ENCODE peak calls at places on chromosomes 16 and 17, in nine cellular contexts. C is mesendoderm; U is stimulated activated CD4-positive, alpha-beta T cell treated with anti-CD3 and anti-CD28 coated beads, Interleukin-2, amount 100 ng/mL, for 24 hours; A is germinal center; B is upper lobe of left lung; X is HCT116; J is GM12865; V is GM23338; K is A673. L is an unnamed sample.

GRCh38 chr17:81537856-81538555 is 9.8 kb downstream of the FSCN2 start:
- DNase-seq in C (no peak), A (no peak), V (no peak), B (peak; percentile 77), X (no peak), K (no peak), J (no peak), U (no peak), L (no peak)

GRCh38 chr16:67779256-67780014 is 26.9 kb downstream of the RANBP10 start:
- DNase-seq in B (no peak), V (no peak), X (no peak), K (no peak), C (no peak), J (peak; percentile 11), U (no peak), A (no peak), L (no peak)

GRCh38 chr17:62075308-62075815 is 10.3 kb upstream of the MED13 start:
- DNase-seq in A (no peak), K (no peak), X (no peak), J (peak; percentile 20), U (no peak), V (no peak), C (no peak), B (no peak), L (no peak)

GRCh38 chr17:42118545-42118944 is 2.6 kb downstream of the KAT2A start:
- DNase-seq in J (peak; percentile 65), U (peak; percentile 55), X (peak; percentile 13), B (no peak), A (peak; percentile 59), K (peak; percentile 15), V (peak; percentile 76), C (peak; percentile 57), L (no peak)

GRCh38 chr17:44374306-44375195 is 10.9 kb upstream of the FAM171A2 start:
- DNase-seq in A (no peak), X (no peak), U (no peak), V (peak; percentile 85), B (peak; percentile 85), J (no peak), C (peak; percentile 90), K (no peak), L (no peak)

GRCh38 chr17:67221062-67221998 is 23.7 kb downstream of the HELZ start:
- DNase-seq in J (peak; percentile 63), K (peak; percentile 80), U (no peak), X (peak; percentile 40), B (no peak), A (peak; percentile 53), C (peak; percentile 53), V (peak; percentile 54), L (no peak)

GRCh38 chr17:75693500-75694481 is 26.7 kb downstream of the SAP30BP start:
- DNase-seq in X (peak; percentile 76), B (peak; percentile 34), A (no peak), C (peak; percentile 79), V (peak; percentile 15), K (peak; percentile 93), U (no peak), J (no peak), L (no peak)

GRCh38 chr16:4058386-4058785 is 57.9 kb downstream of the ADCY9 start:
- DNase-seq in X (no peak), K (no peak), B (no peak), V (no peak), J (no peak), C (no peak), A (no peak), U (no peak), L (no peak)

GRCh38 chr17:65145743-65146142 is 8.6 kb downstream of the RGS9 start:
- DNase-seq in C (no peak), J (no peak), B (no peak), U (no peak), V (no peak), K (no peak), A (no peak), X (no peak), L (no peak)

GRCh38 chr17:39651908-39652634 is 13.1 kb upstream of the TCAP start:
- DNase-seq in C (no peak), U (no peak), X (no peak), K (no peak), B (no peak), J (no peak), A (no peak), V (no peak), L (no peak)

GRCh38 chr17:41013606-41014005 is 4.7 kb upstream of the KRTAP3-1 start:
- DNase-seq in X (no peak), A (no peak), V (no peak), B (no peak), K (peak; percentile 10), U (no peak), C (peak; percentile 31), J (no peak), L (no peak)

GRCh38 chr16:52497067-52497816 is 49.7 kb downstream of the TOX3 start:
- DNase-seq in C (no peak), V (no peak), J (no peak), K (peak; percentile 94), X (no peak), B (no peak), A (no peak), U (no peak), L (no peak)

GRCh38 chr16:80614908-80615696 is 74.3 kb downstream of the DYNLRB2 start:
- DNase-seq in V (peak; percentile 12), U (no peak), X (peak; percentile 6), C (peak; percentile 77), J (no peak), B (no peak), A (no peak), K (no peak), L (no peak)

GRCh38 chr16:54928016-54928356 is 2.7 kb upstream of the IRX5 start:
- DNase-seq in B (peak; percentile 61), K (peak; percentile 49), U (no peak), J (no peak), X (no peak), V (peak; percentile 30), C (no peak), A (no peak), L (no peak)

GRCh38 chr17:75878174-75878998 is at the start of gene TRIM47:
- DNase-seq in U (peak; percentile 42), J (no peak), A (no peak), C (peak; percentile 77), B (peak; percentile 94), K (peak; percentile 47), X (no peak), V (peak; percentile 77), L (no peak)

GRCh38 chr17:57946798-57947358 is 8.3 kb downstream of the CUEDC1 start:
- DNase-seq in J (peak; percentile 89), A (peak; percentile 80), C (no peak), U (no peak), B (no peak), V (no peak), X (no peak), K (no peak), L (peak; percentile 68)

GRCh38 chr17:48344241-48344640 is 85.8 kb downstream of the SKAP1 start:
- DNase-seq in A (no peak), K (no peak), X (no peak), U (no peak), V (no peak), C (no peak), B (no peak), J (no peak), L (no peak)

GRCh38 chr16:83994087-83994486 is 26.0 kb downstream of the NECAB2 start:
- DNase-seq in V (no peak), A (no peak), K (no peak), C (peak; percentile 36), B (no peak), U (no peak), X (peak; percentile 31), J (no peak), L (no peak)

GRCh38 chr16:25064967-25065366 is 46.6 kb upstream of the LCMT1 start:
- DNase-seq in U (no peak), V (peak; percentile 8), X (no peak), A (no peak), K (no peak), B (no peak), J (no peak), C (no peak), L (no peak)

GRCh38 chr16:80158766-80159165 is 382.0 kb upstream of the DYNLRB2 start:
- DNase-seq in K (no peak), B (no peak), U (no peak), A (no peak), X (no peak), J (no peak), V (no peak), C (no peak), L (no peak)

GRCh38 chr17:66373944-66374817 is 71.8 kb downstream of the PRKCA start:
- DNase-seq in U (peak; percentile 52), B (peak; percentile 48), A (no peak), K (peak; percentile 61), C (peak; percentile 58), V (peak; percentile 21), J (no peak), X (no peak), L (no peak)

GRCh38 chr17:43627657-43628650 is 33.8 kb downstream of the MEOX1 start:
- DNase-seq in A (no peak), C (peak; percentile 36), J (no peak), U (no peak), K (no peak), X (no peak), B (no peak), V (no peak), L (no peak)

GRCh38 chr17:17387017-17387416 is 83.8 kb downstream of the NT5M start:
- DNase-seq in K (no peak), V (no peak), U (no peak), B (no peak), C (no peak), J (no peak), A (no peak), X (peak; percentile 48), L (no peak)